ENCODE peak calls at places on chromosomes 5 and 9, in five cellular contexts. M is T-helper 2 cell; A is stimulated activated CD8-positive, alpha-beta memory T cell treated with anti-CD3 and anti-CD28 coated beads, Interleukin-12 subunit alpha, Interleukin-12 subunit beta, amount 100 ng/mL, for 4 hours; E is head of caudate nucleus; R is NCI-H510A treated with DMSO at 0.1 percent for 48 hours. U is an unnamed sample.

GRCh38 chr5:141825241-141825671 is 53.0 kb downstream of the PCDH1 start:
- DNase-seq in M (no peak), A (no peak), E (no peak), R (no peak), U (no peak)

GRCh38 chr5:145978672-145979071 is 42.3 kb downstream of the SH3RF2 start:
- DNase-seq in M (no peak), A (no peak), E (no peak), R (no peak), U (no peak)

GRCh38 chr9:16417101-16417500 is 453.4 kb downstream of the BNC2 start:
- DNase-seq in M (no peak), A (no peak), E (no peak), R (no peak), U (no peak)

GRCh38 chr5:157354825-157355224 is 88.9 kb downstream of the CYFIP2 start:
- DNase-seq in M (no peak), A (no peak), E (no peak), R (no peak), U (no peak)

GRCh38 chr9:114638441-114638840 is 19.2 kb downstream of the TEX53 start:
- DNase-seq in M (no peak), A (no peak), E (no peak), R (no peak), U (no peak)

GRCh38 chr5:153903321-153903720 is 135.4 kb downstream of the FAM114A2 start:
- DNase-seq in M (no peak), A (no peak), E (no peak), R (no peak), U (no peak)

GRCh38 chr5:106876665-106877194 is 794.0 kb downstream of the EFNA5 start:
- DNase-seq in M (no peak), A (no peak), E (no peak), R (no peak), U (no peak)

GRCh38 chr9:126420148-126420547 is 93.5 kb downstream of the MVB12B start:
- DNase-seq in M (no peak), A (no peak), E (no peak), R (no peak), U (no peak)

GRCh38 chr9:129174102-129174723 is 3.8 kb downstream of the IER5L start:
- DNase-seq in M (peak), A (peak), E (peak), R (peak), U (peak)

GRCh38 chr9:88775037-88775471 is 216.2 kb upstream of the S1PR3 start:
- DNase-seq in M (no peak), A (no peak), E (no peak), R (no peak), U (no peak)

U was measured in stimulated activated CD4-positive, alpha-beta T cell treated with anti-CD3 and anti-CD28 coated beads, Interleukin-1b, Interleukin-23, amount 100 ng/mL, for 4 hours.